ENCODE peak calls at places on chromosome 19, in seven cellular contexts. F, H, V, X, T, A and E are unnamed samples.

GRCh38 chr19:40530091-40530901 is 46.4 kb upstream of the SHKBP1 start:
- DNase-seq in F (peak; percentile 11), H (no peak), V (peak; percentile 56), X (no peak), T (no peak), A (no peak), E (no peak)

GRCh38 chr19:6071840-6072239 is 38.5 kb downstream of the RFX2 start:
- DNase-seq in F (no peak), H (no peak), V (no peak), X (no peak), T (no peak), A (no peak), E (no peak)

GRCh38 chr19:4914736-4915501 is 5.6 kb downstream of the UHRF1 start:
- DNase-seq in F (peak; percentile 14), H (peak; percentile 76), V (peak; percentile 90), X (no peak), T (no peak), A (peak; percentile 69), E (peak; percentile 66)

GRCh38 chr19:913080-913748 is at the start of gene R3HDM4:
- DNase-seq in F (peak; percentile 44), H (no peak), V (peak; percentile 90), X (no peak), T (no peak), A (peak; percentile 37), E (peak; percentile 88)

GRCh38 chr19:38376576-38376975 is 2.2 kb downstream of the PSMD8 start:
- DNase-seq in F (no peak), H (no peak), V (no peak), X (no peak), T (no peak), A (no peak), E (no peak)

GRCh38 chr19:6017576-6017975 is 39.6 kb upstream of the RANBP3 start:
- DNase-seq in F (no peak), H (no peak), V (no peak), X (no peak), T (no peak), A (no peak), E (no peak)

GRCh38 chr19:28409859-28410258 is 803.1 kb downstream of the UQCRFS1 start:
- DNase-seq in F (no peak), H (no peak), V (no peak), X (no peak), T (no peak), A (no peak), E (no peak)

GRCh38 chr19:2549701-2550191 is 73.8 kb downstream of the GADD45B start:
- DNase-seq in F (peak; percentile 89), H (no peak), V (no peak), X (no peak), T (no peak), A (peak; percentile 88), E (no peak)

GRCh38 chr19:38385804-38386257 is 2.0 kb downstream of the GGN start:
- DNase-seq in F (no peak), H (no peak), V (no peak), X (no peak), T (no peak), A (no peak), E (no peak)

GRCh38 chr19:33988601-33989000 is 183.7 kb upstream of the LSM14A start:
- DNase-seq in F (no peak), H (no peak), V (no peak), X (no peak), T (no peak), A (peak; percentile 1), E (no peak)

GRCh38 chr19:54535601-54536000 is 33.0 kb downstream of the LAIR2 start:
- DNase-seq in F (no peak), H (no peak), V (no peak), X (no peak), T (no peak), A (no peak), E (no peak)

GRCh38 chr19:4318460-4318859 is 14.1 kb downstream of the FSD1 start:
- DNase-seq in F (no peak), H (no peak), V (no peak), X (no peak), T (no peak), A (no peak), E (no peak)

GRCh38 chr19:46904114-46905060 is 43.6 kb downstream of the ARHGAP35 start:
- DNase-seq in F (no peak), H (no peak), V (no peak), X (no peak), T (no peak), A (peak; percentile 71), E (no peak)

GRCh38 chr19:45777395-45777961 is 4.8 kb downstream of the DMPK start:
- DNase-seq in F (no peak), H (no peak), V (no peak), X (no peak), T (no peak), A (no peak), E (no peak)

GRCh38 chr19:12159773-12160414 is 3.0 kb upstream of the ZNF136 start:
- DNase-seq in F (no peak), H (no peak), V (peak; percentile 28), X (no peak), T (no peak), A (no peak), E (no peak)

GRCh38 chr19:29879655-29879974 is 62.4 kb upstream of the URI1 start:
- DNase-seq in F (no peak), H (no peak), V (no peak), X (no peak), T (no peak), A (no peak), E (no peak)

GRCh38 chr19:6721113-6721474 is 644 bp upstream of the C3 start:
- DNase-seq in F (no peak), H (no peak), V (no peak), X (no peak), T (no peak), A (no peak), E (no peak)

GRCh38 chr19:11390933-11391680 is 7.0 kb upstream of the EPOR start:
- DNase-seq in F (no peak), H (no peak), V (no peak), X (no peak), T (no peak), A (no peak), E (no peak)

GRCh38 chr19:49342291-49342721 is 7.1 kb downstream of the CD37 start:
- DNase-seq in F (no peak), H (no peak), V (no peak), X (no peak), T (no peak), A (no peak), E (no peak)

GRCh38 chr19:13986348-13986904 is 19.7 kb downstream of the RFX1 start:
- DNase-seq in F (peak; percentile 97), H (no peak), V (peak; percentile 99), X (peak; percentile 83), T (peak; percentile 95), A (peak; percentile 72), E (peak; percentile 96)